ENCODE peak calls at places on chromosomes 7 and 10, in eight cellular contexts. One of them, this sample, is unnamed.

GRCh38 chr7:35695628-35695888 is 623 bp upstream of the HERPUD2 start:
- DNase-seq in mesothelial cell of epicardium: no peak
- DNase-seq in MCF 10A: peak; percentile 13
- DNase-seq in ACHN: peak; percentile 26
- DNase-seq in cardiac fibroblast: peak; percentile 15
- DNase-seq in GM10248: no peak
- DNase-seq in IMR-90: no peak
- DNase-seq in HFF-Myc: no peak
- DNase-seq in this sample: no peak

GRCh38 chr10:3082290-3082689 is 14.9 kb downstream of the PFKP start:
- DNase-seq in mesothelial cell of epicardium: no peak
- DNase-seq in MCF 10A: no peak
- DNase-seq in ACHN: no peak
- DNase-seq in cardiac fibroblast: no peak
- DNase-seq in GM10248: no peak
- DNase-seq in IMR-90: no peak
- DNase-seq in HFF-Myc: no peak
- DNase-seq in this sample: no peak

GRCh38 chr7:152341039-152341913 is 94.5 kb downstream of the KMT2C start:
- DNase-seq in mesothelial cell of epicardium: no peak
- DNase-seq in MCF 10A: peak; percentile 72
- DNase-seq in ACHN: peak; percentile 87
- DNase-seq in cardiac fibroblast: peak; percentile 77
- DNase-seq in GM10248: no peak
- DNase-seq in IMR-90: peak; percentile 72
- DNase-seq in HFF-Myc: peak; percentile 35
- DNase-seq in this sample: peak; percentile 77

GRCh38 chr10:29946953-29947700 is 112.3 kb downstream of the JCAD start:
- DNase-seq in mesothelial cell of epicardium: no peak
- DNase-seq in MCF 10A: peak; percentile 95
- DNase-seq in ACHN: peak; percentile 85
- DNase-seq in cardiac fibroblast: peak; percentile 91
- DNase-seq in GM10248: no peak
- DNase-seq in IMR-90: peak; percentile 94
- DNase-seq in HFF-Myc: peak; percentile 42
- DNase-seq in this sample: peak; percentile 91

GRCh38 chr10:14369881-14370280 is 39.2 kb upstream of the FRMD4A start:
- DNase-seq in mesothelial cell of epicardium: no peak
- DNase-seq in MCF 10A: no peak
- DNase-seq in ACHN: no peak
- DNase-seq in cardiac fibroblast: no peak
- DNase-seq in GM10248: no peak
- DNase-seq in IMR-90: no peak
- DNase-seq in HFF-Myc: no peak
- DNase-seq in this sample: no peak

GRCh38 chr7:92205987-92206386 is 27.0 kb upstream of the LRRD1 start:
- DNase-seq in mesothelial cell of epicardium: no peak
- DNase-seq in MCF 10A: no peak
- DNase-seq in ACHN: no peak
- DNase-seq in cardiac fibroblast: no peak
- DNase-seq in GM10248: no peak
- DNase-seq in IMR-90: no peak
- DNase-seq in HFF-Myc: no peak
- DNase-seq in this sample: no peak

GRCh38 chr7:127900735-127901685 is 130.2 kb downstream of the LRRC4 start:
- DNase-seq in mesothelial cell of epicardium: no peak
- DNase-seq in MCF 10A: no peak
- DNase-seq in ACHN: no peak
- DNase-seq in cardiac fibroblast: no peak
- DNase-seq in GM10248: peak; percentile 24
- DNase-seq in IMR-90: no peak
- DNase-seq in HFF-Myc: no peak
- DNase-seq in this sample: no peak

GRCh38 chr7:84783161-84783803 is 403.6 kb downstream of the SEMA3D start:
- DNase-seq in mesothelial cell of epicardium: no peak
- DNase-seq in MCF 10A: peak; percentile 26
- DNase-seq in ACHN: no peak
- DNase-seq in cardiac fibroblast: peak; percentile 24
- DNase-seq in GM10248: no peak
- DNase-seq in IMR-90: peak; percentile 39
- DNase-seq in HFF-Myc: no peak
- DNase-seq in this sample: peak; percentile 76

GRCh38 chr7:2922271-2922691 is 78.2 kb upstream of the GNA12 start:
- DNase-seq in mesothelial cell of epicardium: no peak
- DNase-seq in MCF 10A: no peak
- DNase-seq in ACHN: no peak
- DNase-seq in cardiac fibroblast: no peak
- DNase-seq in GM10248: no peak
- DNase-seq in IMR-90: no peak
- DNase-seq in HFF-Myc: no peak
- DNase-seq in this sample: no peak

GRCh38 chr7:94578615-94579014 is 69.0 kb downstream of the CASD1 start:
- DNase-seq in mesothelial cell of epicardium: no peak
- DNase-seq in MCF 10A: peak; percentile 16
- DNase-seq in ACHN: no peak
- DNase-seq in cardiac fibroblast: no peak
- DNase-seq in GM10248: no peak
- DNase-seq in IMR-90: no peak
- DNase-seq in HFF-Myc: no peak
- DNase-seq in this sample: no peak

This sample was measured in iris pigment epithelial cell.